ENCODE peak calls at places on chromosomes 5 and 9, in four cellular contexts. F is CD8-positive, alpha-beta T cell; N is HT1080; X is prostate gland. T is an unnamed sample.

GRCh38 chr5:33507426-33507825 is 66.7 kb downstream of the TARS1 start:
- DNase-seq in X (no peak), N (peak; percentile 34), F (no peak), T (no peak)

GRCh38 chr9:104961238-104961637 is 33.3 kb upstream of the ABCA1 start:
- DNase-seq in F (no peak), X (no peak), N (peak; percentile 92), T (peak; percentile 61)

GRCh38 chr5:132260714-132261615 is 3.5 kb downstream of the PDLIM4 start:
- DNase-seq in X (no peak), N (peak; percentile 97), F (no peak), T (no peak)

GRCh38 chr9:112731971-112732370 is 14.1 kb upstream of the INIP start:
- DNase-seq in N (no peak), F (no peak), X (no peak), T (no peak)

GRCh38 chr5:143837306-143837848 is 25.4 kb downstream of the HMHB1 start:
- DNase-seq in N (peak; percentile 24), F (no peak), X (no peak), T (no peak)

GRCh38 chr5:7866194-7866593 is 2.6 kb downstream of the FASTKD3 start:
- DNase-seq in X (no peak), N (no peak), F (no peak), T (no peak)

GRCh38 chr9:121976751-121977150 is 116.4 kb downstream of the TTLL11 start:
- DNase-seq in X (no peak), N (peak; percentile 66), F (no peak), T (no peak)

GRCh38 chr9:130240410-130241197 is 25.0 kb upstream of the HMCN2 start:
- DNase-seq in F (no peak), N (peak; percentile 74), X (peak; percentile 48), T (no peak)

GRCh38 chr9:19976226-19976625 is 187.4 kb upstream of the SLC24A2 start:
- DNase-seq in X (no peak), N (peak; percentile 80), F (no peak), T (peak; percentile 5)

GRCh38 chr9:7676757-7677156 is 122.8 kb downstream of the DMAC1 start:
- DNase-seq in X (peak; percentile 10), N (peak; percentile 11), F (no peak), T (no peak)

GRCh38 chr9:96620155-96620514 is 492 bp upstream of the CDC14B start:
- DNase-seq in F (no peak), X (no peak), N (no peak), T (no peak)

T was measured in NK-92 treated with Interleukin-12 subunit alpha and Interleukin-12 subunit beta, amount 100 ng/mL, for 24 hours.